ENCODE peak calls at places on chromosomes 2 and 18, in four cellular contexts. D, E, N and Z are unnamed samples.
A peak's percentile ranks its signal among the peaks of the same experiment; 100 is the strongest.

GRCh38 chr2:165877565-165878550 is 75.7 kb downstream of the TTC21B start:
- DNase-seq in D (no peak), E (no peak), N (no peak), Z (no peak)

GRCh38 chr18:76553715-76554603 is 58.9 kb upstream of the ZNF516 start:
- DNase-seq in D (no peak), E (peak; percentile 22), N (no peak), Z (no peak)

GRCh38 chr18:46374850-46375249 is 270.7 kb downstream of the HAUS1 start:
- DNase-seq in D (no peak), E (peak; percentile 70), N (no peak), Z (no peak)

GRCh38 chr2:107553534-107553933 is 273.2 kb upstream of the RGPD4 start:
- DNase-seq in D (no peak), E (no peak), N (no peak), Z (no peak)

GRCh38 chr2:215271466-215271865 is 40.4 kb upstream of the ATIC start:
- DNase-seq in D (no peak), E (no peak), N (peak; percentile 30), Z (no peak)

GRCh38 chr18:79730804-79731203 is 51.2 kb downstream of the CTDP1 start:
- DNase-seq in D (no peak), E (no peak), N (no peak), Z (no peak)

GRCh38 chr18:57397440-57397839 is 37.7 kb upstream of the ONECUT2 start:
- DNase-seq in D (no peak), E (no peak), N (peak; percentile 10), Z (peak; percentile 43)

GRCh38 chr2:216596986-216597509 is 36.2 kb upstream of the IGFBP2 start:
- DNase-seq in D (no peak), E (no peak), N (no peak), Z (no peak)

GRCh38 chr2:76938153-76938552 is 584.0 kb downstream of the LRRTM4 start:
- DNase-seq in D (no peak), E (no peak), N (no peak), Z (no peak)

GRCh38 chr2:160584972-160585494 is 91.4 kb upstream of the RBMS1 start:
- DNase-seq in D (no peak), E (peak; percentile 44), N (no peak), Z (no peak)

GRCh38 chr2:180656455-180656847 is 324.0 kb upstream of the UBE2E3 start:
- DNase-seq in D (no peak), E (no peak), N (peak; percentile 94), Z (peak; percentile 25)

GRCh38 chr18:58176915-58177717 is 133.1 kb downstream of the NEDD4L start:
- DNase-seq in D (no peak), E (no peak), N (no peak), Z (peak; percentile 91)

GRCh38 chr2:76958749-76959148 is 563.4 kb downstream of the LRRTM4 start:
- DNase-seq in D (no peak), E (no peak), N (peak; percentile 78), Z (no peak)

GRCh38 chr18:77133920-77134496 is 1.4 kb upstream of the MBP start:
- DNase-seq in D (no peak), E (no peak), N (peak; percentile 59), Z (no peak)

DNA sequence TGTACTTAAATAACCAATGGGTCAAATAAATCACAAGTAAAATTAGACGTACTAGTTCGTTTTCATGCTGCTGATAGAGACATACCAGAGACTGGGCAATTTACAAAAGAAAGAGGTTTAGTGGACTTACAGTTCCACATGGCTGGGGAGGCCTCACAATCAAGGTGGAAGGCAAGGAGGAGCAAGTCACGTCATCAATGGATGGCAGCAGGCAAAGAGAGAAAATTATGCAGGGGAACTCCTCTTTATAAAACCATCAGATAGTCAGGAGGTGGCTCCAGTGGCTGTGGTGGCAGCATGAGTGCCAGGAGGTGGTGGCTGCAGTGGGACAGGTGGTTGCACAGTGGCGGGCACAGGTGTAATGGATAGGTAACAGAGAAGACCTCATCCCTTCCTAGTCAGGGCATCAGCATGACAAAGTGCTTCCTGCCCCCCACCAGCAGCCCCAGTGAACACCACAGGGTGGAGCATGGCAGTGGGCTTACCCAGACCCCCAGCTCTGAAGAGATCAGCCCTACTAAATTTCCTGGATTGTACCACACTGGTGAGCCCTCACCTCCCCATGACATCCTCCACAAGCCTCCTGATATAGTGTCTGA is 6.9 kb upstream of the CHST10 start:
- DNase-seq in D (no peak), E (no peak), N (no peak), Z (no peak)
- H3K27ac ChIP-seq in D (peak overlapping the region; percentile 12), E (no peak overlapping the region), N (no peak overlapping the region), Z (no peak overlapping the region)

GRCh38 chr2:172089005-172089504 is 3.7 kb downstream of the DLX1 start:
- DNase-seq in D (no peak), E (no peak), N (peak; percentile 1), Z (no peak)
- H3K27me3 ChIP-seq in D (peaks cover 75% of the 10 kb centered on the region), E (peaks cover 100% of the 10 kb centered on the region), N (peaks cover 71% of the 10 kb centered on the region), Z (peaks cover 85% of the 10 kb centered on the region)

DNA sequence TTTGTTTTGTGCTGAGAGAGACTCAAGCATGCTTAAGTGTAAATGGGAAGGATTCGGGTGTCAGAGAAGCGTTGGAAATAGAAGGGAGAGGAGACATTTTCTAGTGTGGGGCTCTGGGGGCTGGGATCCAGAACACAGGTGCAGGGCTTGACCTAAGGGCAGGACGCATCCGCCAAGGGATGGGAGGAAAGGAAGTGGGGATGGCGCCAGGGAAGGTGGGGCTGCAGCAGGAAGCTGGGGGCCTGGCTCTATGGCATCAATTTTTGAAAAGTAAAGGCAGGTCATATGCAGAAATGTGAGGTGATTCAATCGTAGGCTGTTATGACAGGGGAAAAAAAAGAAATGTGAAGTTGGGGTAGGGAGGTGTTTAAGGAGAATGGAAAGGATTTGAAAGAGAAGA is 143.2 kb upstream of the SERTAD2 start:
- DNase-seq in D (no peak), E (no peak), N (no peak), Z (no peak)
- H3K27ac ChIP-seq in D (no peak overlapping the region), E (no peak overlapping the region), N (no peak overlapping the region), Z (no peak overlapping the region)

GRCh38 chr2:190402986-190403385 is 5.2 kb upstream of the MFSD6 start:
- DNase-seq in D (no peak), E (no peak), N (no peak), Z (no peak)
- H3K27me3 ChIP-seq in D (no peaks in the 10 kb centered on the region), E (no peaks in the 10 kb centered on the region), N (no peaks in the 10 kb centered on the region), Z (no peaks in the 10 kb centered on the region)

DNA sequence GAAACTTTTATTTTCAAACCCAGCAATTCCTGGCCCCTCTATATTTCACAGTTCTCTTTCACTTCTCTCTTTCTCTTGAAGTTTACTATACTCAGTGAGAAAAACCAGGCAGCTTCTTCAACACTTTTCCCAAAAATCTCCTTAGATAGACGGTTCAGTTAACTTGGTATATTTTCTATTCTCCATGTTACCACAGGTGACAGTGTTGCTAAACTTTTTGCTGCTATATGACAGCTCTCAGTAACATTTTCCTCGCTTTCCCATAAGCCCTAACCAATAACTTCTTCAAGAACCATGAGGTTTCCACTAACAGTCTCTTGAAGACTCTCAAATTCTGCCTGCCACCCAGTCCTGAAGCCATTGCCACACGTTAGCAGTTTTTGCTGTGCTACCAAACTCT is 45.8 kb downstream of the CYBRD1 start:
- DNase-seq in D (no peak), E (no peak), N (no peak), Z (no peak)
- H3K27ac ChIP-seq in D (no peak overlapping the region), E (no peak overlapping the region), N (no peak overlapping the region), Z (no peak overlapping the region)

GRCh38 chr2:104854507-104855173 is 725 bp downstream of the POU3F3 start:
- DNase-seq in D (no peak), E (no peak), N (peak; percentile 53), Z (no peak)

GRCh38 chr2:104856086-104856972 is 2.4 kb downstream of the POU3F3 start:
- DNase-seq in D (no peak), E (no peak), N (peak; percentile 75), Z (no peak)

GRCh38 chr2:104856973-104857261 is 3.0 kb downstream of the POU3F3 start:
- DNase-seq in D (no peak), E (no peak), N (peak; percentile 25), Z (no peak)

GRCh38 chr2:104853926-104854506 is at the start of gene POU3F3:
- DNase-seq in D (peak; percentile 29), E (peak; percentile 69), N (peak; percentile 99), Z (no peak)

GRCh38 chr2:104855174-104856085 is 1.5 kb downstream of the POU3F3 start:
- DNase-seq in D (no peak), E (no peak), N (no peak), Z (no peak)
- H3K27me3 ChIP-seq in D (peaks cover 16% of the 10 kb centered on the region), E (peaks cover 85% of the 10 kb centered on the region), N (peaks cover 45% of the 10 kb centered on the region), Z (peaks cover 82% of the 10 kb centered on the region)

DNA sequence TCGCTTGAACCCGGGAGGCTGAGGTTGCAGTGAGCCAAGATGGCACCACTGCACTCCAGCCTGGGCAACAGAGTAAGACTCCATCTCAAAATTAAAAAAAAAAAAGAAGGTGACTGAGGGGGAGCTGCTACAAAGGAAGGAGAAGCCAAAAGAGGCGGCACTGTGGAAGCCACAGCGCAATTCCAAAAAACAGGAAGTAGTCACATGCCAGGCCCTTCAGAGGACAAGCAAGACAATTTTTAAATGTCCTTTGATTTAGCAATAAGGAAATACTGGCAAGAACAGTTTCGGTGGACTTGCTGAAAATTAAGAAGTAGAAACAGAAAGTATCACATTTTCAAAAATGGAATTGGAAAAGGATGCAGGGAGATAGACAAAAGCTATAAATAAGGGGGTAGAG is 122.8 kb downstream of the OSBPL1A start:
- DNase-seq in D (peak; percentile 28), E (no peak), N (no peak), Z (no peak)
- H3K27ac ChIP-seq in D (peak overlapping the region; percentile 3), E (peak overlapping the region; percentile 72), N (no peak overlapping the region), Z (no peak overlapping the region)

DNA sequence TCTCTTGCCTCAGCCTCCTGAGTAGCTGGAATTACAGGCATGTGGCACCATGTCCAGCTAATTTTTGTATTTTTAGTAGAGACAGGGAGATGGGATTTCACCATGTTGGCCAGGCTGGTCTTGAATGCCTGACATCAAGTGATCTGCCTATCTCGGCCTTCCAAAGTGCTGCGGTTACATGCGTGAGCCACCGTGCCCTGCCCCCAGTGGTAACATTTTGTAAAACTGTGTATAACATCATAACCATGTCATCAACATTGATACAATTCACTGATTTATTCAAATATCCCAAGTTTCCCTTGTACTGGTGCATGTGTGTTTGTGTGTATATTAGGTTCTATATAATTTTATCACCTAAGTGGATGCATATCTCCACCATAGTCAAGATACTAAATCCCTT is 70.0 kb downstream of the PDCL3 start:
- DNase-seq in D (no peak), E (no peak), N (no peak), Z (no peak)
- H3K27me3 ChIP-seq in D (no peaks in the 10 kb centered on the region), E (no peaks in the 10 kb centered on the region), N (no peaks in the 10 kb centered on the region), Z (peaks cover 2% of the 10 kb centered on the region)